ENCODE peak calls at places on chromosomes 3 and 15, in five cellular contexts. O is stomach, T is adrenal gland, F is breast epithelium, L is neuronal stem cell. X is an unnamed sample.

GRCh38 chr15:97521894-97522293 is 438.6 kb upstream of the ARRDC4 start:
- DNase-seq in O (no peak), T (no peak), L (peak; percentile 4), F (no peak), X (no peak)

GRCh38 chr15:38671003-38671382 is 106.4 kb upstream of the RASGRP1 start:
- DNase-seq in T (no peak), L (no peak), O (no peak), F (no peak), X (no peak)

GRCh38 chr3:40660554-40660953 is 135.8 kb downstream of the ZNF621 start:
- DNase-seq in T (no peak), F (no peak), L (no peak), O (no peak), X (no peak)

GRCh38 chr3:31219131-31219843 is 313.4 kb upstream of the STT3B start:
- DNase-seq in F (no peak), O (no peak), L (no peak), T (no peak), X (no peak)

GRCh38 chr3:157261000-157261399 is 101.1 kb upstream of the CCNL1 start:
- DNase-seq in T (no peak), F (peak; percentile 65), O (no peak), L (no peak), X (no peak)

GRCh38 chr3:56826831-56827722 is 25.3 kb upstream of the ARHGEF3 start:
- DNase-seq in L (no peak), O (no peak), F (no peak), T (no peak), X (no peak)

GRCh38 chr3:13583251-13584180 is 34.6 kb downstream of the FBLN2 start:
- DNase-seq in O (no peak), T (no peak), L (no peak), F (no peak), X (no peak)

GRCh38 chr15:73955326-73955725 is 29.1 kb downstream of the LOXL1 start:
- DNase-seq in O (no peak), T (no peak), F (no peak), L (no peak), X (no peak)

GRCh38 chr15:63998489-63998888 is 47.8 kb downstream of the DAPK2 start:
- DNase-seq in L (no peak), F (no peak), T (no peak), O (no peak), X (no peak)

GRCh38 chr3:170679190-170679589 is 93.3 kb upstream of the SLC7A14 start:
- DNase-seq in F (no peak), L (no peak), O (no peak), T (no peak), X (no peak)

GRCh38 chr3:294581-294980 is 98.0 kb downstream of the CHL1 start:
- DNase-seq in F (no peak), L (no peak), T (no peak), O (no peak), X (no peak)

GRCh38 chr3:33174711-33175409 is 43.8 kb downstream of the SUSD5 start:
- DNase-seq in L (no peak), T (no peak), F (no peak), O (no peak), X (no peak)

GRCh38 chr3:134300520-134300919 is 49.9 kb upstream of the RYK start:
- DNase-seq in T (no peak), L (no peak), O (no peak), F (no peak), X (no peak)

GRCh38 chr3:45443459-45443858 is 55.1 kb downstream of the LARS2 start:
- DNase-seq in O (no peak), L (no peak), T (no peak), F (no peak), X (no peak)

GRCh38 chr15:47673343-47673761 is 44.0 kb upstream of the SEMA6D start:
- DNase-seq in T (no peak), F (no peak), L (no peak), O (no peak), X (no peak)

GRCh38 chr15:29103825-29104565 is 165.6 kb downstream of the NSMCE3 start:
- DNase-seq in L (peak; percentile 83), O (peak; percentile 44), F (peak; percentile 36), T (peak; percentile 54), X (no peak)

GRCh38 chr3:183895296-183895695 is 10.6 kb upstream of the PARL start:
- DNase-seq in O (no peak), F (no peak), T (no peak), L (peak; percentile 37), X (no peak)

GRCh38 chr3:136543385-136543784 is 208.8 kb downstream of the STAG1 start:
- DNase-seq in O (no peak), F (no peak), L (no peak), T (no peak), X (no peak)

GRCh38 chr3:4772171-4772804 is 206.9 kb upstream of the BHLHE40 start:
- DNase-seq in L (no peak), T (peak; percentile 93), O (peak; percentile 90), F (peak; percentile 83), X (peak; percentile 51)

GRCh38 chr15:44427756-44428724 is 611 bp downstream of the CTDSPL2 start:
- DNase-seq in T (peak; percentile 68), F (no peak), L (no peak), O (peak; percentile 74), X (no peak)

GRCh38 chr15:96225642-96226259 is 104.7 kb upstream of the NR2F2 start:
- DNase-seq in L (no peak), F (no peak), T (no peak), O (no peak), X (no peak)

GRCh38 chr3:46925585-46925934 is 48.0 kb downstream of the PTH1R start:
- DNase-seq in L (no peak), F (no peak), T (peak; percentile 90), O (no peak), X (no peak)

GRCh38 chr3:155492841-155493240 is 199.4 kb upstream of the STRIT1 start:
- DNase-seq in L (no peak), T (no peak), O (no peak), F (no peak), X (no peak)

GRCh38 chr3:107578523-107578922 is 55.8 kb downstream of the BBX start:
- DNase-seq in T (no peak), O (no peak), F (no peak), L (no peak), X (no peak)

GRCh38 chr3:46406786-46407611 is at the start of the genes CCR5AS and CCRL2:
- DNase-seq in T (peak; percentile 66), L (no peak), O (peak; percentile 84), F (no peak), X (peak; percentile 83)

GRCh38 chr3:176941674-176942073 is 255.6 kb downstream of the TBL1XR1 start:
- DNase-seq in O (no peak), T (no peak), F (no peak), L (no peak), X (no peak)

GRCh38 chr3:10450494-10451440 is 54.6 kb downstream of the ATP2B2 start:
- DNase-seq in O (no peak), L (no peak), T (no peak), F (no peak), X (no peak)

GRCh38 chr15:39367591-39367990 is 213.3 kb upstream of the THBS1 start:
- DNase-seq in T (no peak), L (no peak), F (no peak), O (no peak), X (no peak)

GRCh38 chr3:46668116-46668515 is 25.4 kb downstream of the ALS2CL start:
- DNase-seq in L (no peak), O (peak; percentile 22), T (peak; percentile 8), F (no peak), X (no peak)

GRCh38 chr3:128486692-128487537 is 6.1 kb downstream of the GATA2 start:
- DNase-seq in F (no peak), T (no peak), O (no peak), L (no peak), X (no peak)

GRCh38 chr15:74389115-74390048 is 21.9 kb upstream of the CYP11A1 start:
- DNase-seq in F (no peak), T (no peak), L (no peak), O (no peak), X (no peak)

GRCh38 chr3:53885239-53885638 is 3.3 kb upstream of the ACTR8 start:
- DNase-seq in F (no peak), L (no peak), O (no peak), T (no peak), X (no peak)

GRCh38 chr3:66144792-66145733 is 75.7 kb upstream of the SLC25A26 start:
- DNase-seq in T (no peak), O (no peak), F (no peak), L (no peak), X (no peak)

GRCh38 chr3:65986285-65986684 is 52.4 kb downstream of the MAGI1 start:
- DNase-seq in F (no peak), O (no peak), L (no peak), T (no peak), X (no peak)

GRCh38 chr15:81293728-81294500 is 30.0 kb downstream of the STARD5 start:
- DNase-seq in O (peak; percentile 42), L (no peak), F (no peak), T (no peak), X (no peak)

GRCh38 chr3:172276103-172276502 is 172.2 kb downstream of the GHSR start:
- DNase-seq in L (no peak), O (no peak), T (no peak), F (no peak), X (no peak)

GRCh38 chr3:185552358-185552877 is at the start of gene LIPH:
- DNase-seq in T (no peak), F (peak; percentile 32), L (no peak), O (peak; percentile 74), X (no peak)

GRCh38 chr15:98878862-98879261 is 128.7 kb downstream of the PGPEP1L start:
- DNase-seq in F (no peak), T (no peak), O (no peak), L (no peak), X (no peak)

DNA sequence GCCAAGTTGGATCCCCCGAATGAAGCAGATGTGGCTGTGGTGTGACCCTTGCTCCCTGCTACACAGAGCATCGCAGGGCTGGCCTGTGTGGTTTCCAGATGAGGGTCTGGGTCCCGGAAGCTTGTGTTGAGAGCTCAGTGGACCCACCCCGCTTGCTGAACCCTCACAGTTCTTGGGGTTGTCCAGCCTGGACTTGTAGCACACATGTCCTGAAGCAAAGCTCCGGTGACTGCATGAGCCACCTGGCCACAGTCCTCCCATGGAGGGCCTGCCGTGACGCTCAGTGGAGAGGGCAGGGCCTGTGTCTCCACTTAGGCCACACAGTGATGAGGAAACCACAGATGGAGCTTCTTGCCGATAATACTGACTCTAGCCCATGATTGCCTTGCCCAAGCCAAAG is 62.7 kb downstream of the RGMA start:
- DNase-seq in F (no peak), O (no peak), L (no peak), T (peak; percentile 28), X (no peak)
- H3K4me1 ChIP-seq in F (peaks cover 10% of the 10 kb centered on the region), O (peaks cover 36% of the 10 kb centered on the region), L (peaks cover 2% of the 10 kb centered on the region), T (peaks cover 24% of the 10 kb centered on the region), X (peaks cover 15% of the 10 kb centered on the region)

GRCh38 chr3:194120789-194121770 is 14.9 kb upstream of the HES1 start:
- DNase-seq in T (no peak), F (no peak), O (no peak), L (no peak), X (no peak)
- H3K27ac ChIP-seq in T (no peak overlapping the region), F (no peak overlapping the region), O (peak overlapping the region; percentile 68), L (no peak overlapping the region), X (no peak overlapping the region)

GRCh38 chr3:71175722-71176365 is 407.7 kb downstream of the FOXP1 start:
- DNase-seq in F (no peak), O (no peak), T (no peak), L (no peak), X (no peak)
- H3K4me3 ChIP-seq in F (no peak overlapping the region), O (no peak overlapping the region), T (no peak overlapping the region), L (no peak overlapping the region), X (no peak overlapping the region)

GRCh38 chr3:72344256-72345046 is 503.8 kb downstream of the SHQ1 start:
- DNase-seq in L (no peak), F (no peak), O (no peak), T (no peak), X (no peak)
- H3K4me1 ChIP-seq in L (no peaks in the 10 kb centered on the region), F (no peaks in the 10 kb centered on the region), O (peaks cover 11% of the 10 kb centered on the region), T (no peaks in the 10 kb centered on the region), X (peaks cover 10% of the 10 kb centered on the region)